ENCODE peak calls at places on chromosomes 6 and 20, in nine cellular contexts. L is lower leg skin; M is CD4-positive, alpha-beta T cell; X is A673; Z is pancreas; C is stimulated activated naive CD4-positive, alpha-beta T cell; G is memory B cell; D is NCI-H1092 treated with DMSO at 0.1 percent for 48 hours; R is A172. T is an unnamed sample.

GRCh38 chr6:116424001-116424400 is 37.2 kb upstream of the CALHM6 start:
- DNase-seq in D (no peak), X (no peak), Z (no peak), G (no peak), C (no peak), R (peak), M (no peak), L (no peak), T (no peak)

GRCh38 chr6:44000164-44000842 is 126.9 kb downstream of the MRPL14 start:
- DNase-seq in L (no peak), Z (no peak), M (no peak), D (peak), X (peak), C (no peak), G (peak), R (peak), T (no peak)

GRCh38 chr20:57703013-57703412 is 6.8 kb downstream of the PMEPA1 start:
- DNase-seq in Z (no peak), C (no peak), R (no peak), L (no peak), X (no peak), D (no peak), M (no peak), G (peak), T (no peak)

GRCh38 chr20:36330091-36330490 is 24.0 kb downstream of the DLGAP4 start:
- DNase-seq in M (no peak), D (no peak), X (no peak), R (no peak), G (no peak), C (no peak), L (no peak), Z (no peak), T (no peak)

GRCh38 chr6:39998126-39998525 is 63.9 kb upstream of the MOCS1 start:
- DNase-seq in M (no peak), Z (no peak), X (no peak), G (no peak), D (no peak), L (no peak), C (no peak), R (no peak), T (no peak)

GRCh38 chr20:40766790-40767529 is 77.9 kb upstream of the MAFB start:
- DNase-seq in X (no peak), D (peak), R (no peak), Z (no peak), C (no peak), L (no peak), M (no peak), G (no peak), T (no peak)

GRCh38 chr20:37283530-37284195 is 5.8 kb upstream of the MANBAL start:
- DNase-seq in G (no peak), X (no peak), D (no peak), Z (no peak), L (no peak), M (no peak), C (no peak), R (no peak), T (no peak)

GRCh38 chr6:11969092-11969491 is 43.0 kb upstream of the HIVEP1 start:
- DNase-seq in Z (no peak), G (no peak), D (no peak), R (no peak), M (no peak), X (no peak), L (no peak), C (no peak), T (no peak)

GRCh38 chr6:125829433-125829832 is 38.7 kb downstream of the NCOA7 start:
- DNase-seq in G (no peak), C (peak), Z (no peak), M (no peak), X (no peak), D (no peak), L (no peak), R (no peak), T (no peak)